ENCODE peak calls at places on chromosomes 1 and 21, in nine cellular contexts. H, L, V, O, B, P, W, N and U are unnamed samples.

GRCh38 chr1:180558664-180559063 is at the start of gene OVAAL:
- DNase-seq in B (no peak), O (no peak), L (no peak), W (no peak), N (no peak), V (no peak), P (no peak), H (no peak), U (no peak)

GRCh38 chr21:46221664-46222435 is 6.7 kb downstream of the LSS start:
- DNase-seq in L (no peak), B (no peak), W (no peak), O (no peak), H (no peak), P (no peak), V (peak; percentile 67), N (no peak), U (no peak)

GRCh38 chr1:93722081-93723031 is 40.7 kb upstream of the BCAR3 start:
- DNase-seq in H (no peak), P (no peak), V (no peak), O (no peak), B (no peak), L (peak; percentile 67), W (no peak), N (no peak), U (no peak)

GRCh38 chr1:11501491-11501897 is 22.5 kb downstream of the DISP3 start:
- DNase-seq in W (no peak), N (no peak), P (peak; percentile 22), O (no peak), H (no peak), B (no peak), V (no peak), L (no peak), U (no peak)

GRCh38 chr21:39182484-39183271 is 573 bp downstream of the PSMG1 start:
- DNase-seq in W (no peak), H (no peak), O (peak; percentile 26), B (no peak), N (no peak), L (no peak), P (no peak), V (peak; percentile 70), U (no peak)

GRCh38 chr1:13764933-13765332 is 64.9 kb downstream of the PRDM2 start:
- DNase-seq in H (no peak), W (no peak), B (no peak), P (no peak), O (peak; percentile 13), N (no peak), V (no peak), L (no peak), U (no peak)

GRCh38 chr1:7320661-7321060 is 450.4 kb upstream of the VAMP3 start:
- DNase-seq in B (no peak), N (no peak), O (no peak), V (no peak), L (no peak), P (no peak), H (no peak), W (no peak), U (no peak)

GRCh38 chr1:145916745-145917144 is 1.8 kb downstream of the PEX11B start:
- DNase-seq in H (no peak), B (no peak), W (no peak), N (no peak), P (no peak), V (no peak), L (no peak), O (no peak), U (no peak)